ENCODE peak calls at places on chromosomes 6 and 20, in five cellular contexts. Y, X, E, F and P are unnamed samples.

GRCh38 chr6:37965964-37966676 is 146.6 kb downstream of the ZFAND3 start:
- DNase-seq in E (no peak), X (no peak), F (peak), Y (no peak), P (no peak)

GRCh38 chr6:38172739-38173415 is 353.4 kb downstream of the ZFAND3 start:
- DNase-seq in Y (no peak), F (no peak), X (no peak), E (no peak), P (no peak)

GRCh38 chr20:62381202-62381797 is 5.6 kb upstream of the RPS21 start:
- DNase-seq in E (no peak), Y (no peak), X (no peak), F (peak), P (peak)

GRCh38 chr20:38840053-38840893 is 34.8 kb downstream of the PPP1R16B start:
- DNase-seq in Y (peak), X (no peak), E (no peak), F (no peak), P (no peak)

GRCh38 chr6:87322304-87323212 is at the start of gene SMIM8:
- DNase-seq in X (peak), E (peak), Y (peak), F (peak), P (peak)

GRCh38 chr6:8108031-8108660 is 5.8 kb upstream of the EEF1E1 start:
- DNase-seq in F (peak), Y (no peak), X (peak), E (peak), P (no peak)

GRCh38 chr6:22079788-22080187 is 217.0 kb downstream of the PRL start:
- DNase-seq in Y (no peak), E (no peak), F (no peak), X (peak), P (no peak)

GRCh38 chr20:50356522-50356880 is 153.7 kb upstream of the PTPN1 start:
- DNase-seq in F (no peak), X (no peak), Y (no peak), E (no peak), P (no peak)

GRCh38 chr20:49344975-49345374 is 67.1 kb upstream of the ZNFX1 start:
- DNase-seq in Y (no peak), F (peak), X (peak), E (peak), P (no peak)

GRCh38 chr20:59823030-59823423 is 110.4 kb downstream of the SYCP2 start:
- DNase-seq in Y (no peak), F (no peak), X (no peak), E (no peak), P (no peak)